ENCODE peak calls at places on chromosomes 6 and 20, in eight cellular contexts. One of them, this sample, is unnamed.

GRCh38 chr20:50304501-50304856 is 113.8 kb downstream of the CEBPB start:
- DNase-seq in body of pancreas: peak
- DNase-seq in NB4: no peak
- DNase-seq in ovary: peak
- DNase-seq in A549: no peak
- DNase-seq in tibial nerve: peak
- DNase-seq in IMR-90: peak
- DNase-seq in right lobe of liver: peak
- DNase-seq in this sample: no peak

GRCh38 chr20:58531063-58531462 is 15.9 kb upstream of the APCDD1L start:
- DNase-seq in body of pancreas: no peak
- DNase-seq in NB4: no peak
- DNase-seq in ovary: no peak
- DNase-seq in A549: no peak
- DNase-seq in tibial nerve: no peak
- DNase-seq in IMR-90: no peak
- DNase-seq in right lobe of liver: no peak
- DNase-seq in this sample: no peak

GRCh38 chr6:137230547-137230946 is 11.4 kb upstream of the IFNGR1 start:
- DNase-seq in body of pancreas: peak
- DNase-seq in NB4: peak
- DNase-seq in ovary: no peak
- DNase-seq in A549: no peak
- DNase-seq in tibial nerve: no peak
- DNase-seq in IMR-90: no peak
- DNase-seq in right lobe of liver: no peak
- DNase-seq in this sample: no peak

GRCh38 chr20:40435146-40435545 is 253.9 kb downstream of the MAFB start:
- DNase-seq in body of pancreas: no peak
- DNase-seq in NB4: no peak
- DNase-seq in ovary: no peak
- DNase-seq in A549: no peak
- DNase-seq in tibial nerve: no peak
- DNase-seq in IMR-90: no peak
- DNase-seq in right lobe of liver: no peak
- DNase-seq in this sample: no peak

GRCh38 chr6:111566873-111567517 is 38.7 kb downstream of the TRAF3IP2 start:
- DNase-seq in body of pancreas: no peak
- DNase-seq in NB4: peak
- DNase-seq in ovary: no peak
- DNase-seq in A549: no peak
- DNase-seq in tibial nerve: no peak
- DNase-seq in IMR-90: no peak
- DNase-seq in right lobe of liver: no peak
- DNase-seq in this sample: peak

GRCh38 chr6:157034433-157035230 is 257.5 kb downstream of the ARID1B start:
- DNase-seq in body of pancreas: no peak
- DNase-seq in NB4: peak
- DNase-seq in ovary: no peak
- DNase-seq in A549: peak
- DNase-seq in tibial nerve: no peak
- DNase-seq in IMR-90: peak
- DNase-seq in right lobe of liver: no peak
- DNase-seq in this sample: no peak

GRCh38 chr20:46767127-46767761 is 57.8 kb downstream of the SLC2A10 start:
- DNase-seq in body of pancreas: peak
- DNase-seq in NB4: peak
- DNase-seq in ovary: no peak
- DNase-seq in A549: peak
- DNase-seq in tibial nerve: no peak
- DNase-seq in IMR-90: peak
- DNase-seq in right lobe of liver: no peak
- DNase-seq in this sample: no peak

GRCh38 chr6:163533443-163533842 is 118.9 kb downstream of the QKI start:
- DNase-seq in body of pancreas: peak
- DNase-seq in NB4: peak
- DNase-seq in ovary: no peak
- DNase-seq in A549: peak
- DNase-seq in tibial nerve: no peak
- DNase-seq in IMR-90: peak
- DNase-seq in right lobe of liver: no peak
- DNase-seq in this sample: no peak

GRCh38 chr6:136566007-136566487 is 15.8 kb upstream of the MAP7 start:
- DNase-seq in body of pancreas: peak
- DNase-seq in NB4: peak
- DNase-seq in ovary: no peak
- DNase-seq in A549: no peak
- DNase-seq in tibial nerve: no peak
- DNase-seq in IMR-90: no peak
- DNase-seq in right lobe of liver: peak
- DNase-seq in this sample: no peak

GRCh38 chr6:141607956-141608355 is 524.8 kb upstream of the GJE1 start:
- DNase-seq in body of pancreas: no peak
- DNase-seq in NB4: no peak
- DNase-seq in ovary: no peak
- DNase-seq in A549: no peak
- DNase-seq in tibial nerve: no peak
- DNase-seq in IMR-90: peak
- DNase-seq in right lobe of liver: no peak
- DNase-seq in this sample: no peak

GRCh38 chr6:53203483-53203882 is 54.8 kb upstream of the GCM1 start:
- DNase-seq in body of pancreas: no peak
- DNase-seq in NB4: no peak
- DNase-seq in ovary: no peak
- DNase-seq in A549: no peak
- DNase-seq in tibial nerve: no peak
- DNase-seq in IMR-90: no peak
- DNase-seq in right lobe of liver: no peak
- DNase-seq in this sample: no peak

GRCh38 chr6:161444464-161444863 is 170.6 kb upstream of the AGPAT4 start:
- DNase-seq in body of pancreas: peak
- DNase-seq in NB4: peak
- DNase-seq in ovary: peak
- DNase-seq in A549: no peak
- DNase-seq in tibial nerve: no peak
- DNase-seq in IMR-90: peak
- DNase-seq in right lobe of liver: no peak
- DNase-seq in this sample: no peak

GRCh38 chr6:71294121-71294523 is 5.5 kb downstream of the OGFRL1 start:
- DNase-seq in body of pancreas: peak
- DNase-seq in NB4: no peak
- DNase-seq in ovary: no peak
- DNase-seq in A549: no peak
- DNase-seq in tibial nerve: no peak
- DNase-seq in IMR-90: peak
- DNase-seq in right lobe of liver: no peak
- DNase-seq in this sample: no peak

GRCh38 chr6:53494076-53494475 is 50.8 kb downstream of the GCLC start:
- DNase-seq in body of pancreas: no peak
- DNase-seq in NB4: no peak
- DNase-seq in ovary: no peak
- DNase-seq in A549: no peak
- DNase-seq in tibial nerve: no peak
- DNase-seq in IMR-90: peak
- DNase-seq in right lobe of liver: no peak
- DNase-seq in this sample: no peak

GRCh38 chr6:122730775-122731386 is 48.6 kb upstream of the FABP7 start:
- DNase-seq in body of pancreas: peak
- DNase-seq in NB4: peak
- DNase-seq in ovary: no peak
- DNase-seq in A549: peak
- DNase-seq in tibial nerve: no peak
- DNase-seq in IMR-90: peak
- DNase-seq in right lobe of liver: no peak
- DNase-seq in this sample: no peak

GRCh38 chr20:45226287-45226686 is 5.1 kb downstream of the SEMG2 start:
- DNase-seq in body of pancreas: no peak
- DNase-seq in NB4: no peak
- DNase-seq in ovary: no peak
- DNase-seq in A549: no peak
- DNase-seq in tibial nerve: no peak
- DNase-seq in IMR-90: no peak
- DNase-seq in right lobe of liver: no peak
- DNase-seq in this sample: no peak

GRCh38 chr20:45230631-45231030 is 9.5 kb downstream of the SEMG2 start:
- DNase-seq in body of pancreas: no peak
- DNase-seq in NB4: no peak
- DNase-seq in ovary: no peak
- DNase-seq in A549: no peak
- DNase-seq in tibial nerve: no peak
- DNase-seq in IMR-90: no peak
- DNase-seq in right lobe of liver: no peak
- DNase-seq in this sample: no peak

DNA sequence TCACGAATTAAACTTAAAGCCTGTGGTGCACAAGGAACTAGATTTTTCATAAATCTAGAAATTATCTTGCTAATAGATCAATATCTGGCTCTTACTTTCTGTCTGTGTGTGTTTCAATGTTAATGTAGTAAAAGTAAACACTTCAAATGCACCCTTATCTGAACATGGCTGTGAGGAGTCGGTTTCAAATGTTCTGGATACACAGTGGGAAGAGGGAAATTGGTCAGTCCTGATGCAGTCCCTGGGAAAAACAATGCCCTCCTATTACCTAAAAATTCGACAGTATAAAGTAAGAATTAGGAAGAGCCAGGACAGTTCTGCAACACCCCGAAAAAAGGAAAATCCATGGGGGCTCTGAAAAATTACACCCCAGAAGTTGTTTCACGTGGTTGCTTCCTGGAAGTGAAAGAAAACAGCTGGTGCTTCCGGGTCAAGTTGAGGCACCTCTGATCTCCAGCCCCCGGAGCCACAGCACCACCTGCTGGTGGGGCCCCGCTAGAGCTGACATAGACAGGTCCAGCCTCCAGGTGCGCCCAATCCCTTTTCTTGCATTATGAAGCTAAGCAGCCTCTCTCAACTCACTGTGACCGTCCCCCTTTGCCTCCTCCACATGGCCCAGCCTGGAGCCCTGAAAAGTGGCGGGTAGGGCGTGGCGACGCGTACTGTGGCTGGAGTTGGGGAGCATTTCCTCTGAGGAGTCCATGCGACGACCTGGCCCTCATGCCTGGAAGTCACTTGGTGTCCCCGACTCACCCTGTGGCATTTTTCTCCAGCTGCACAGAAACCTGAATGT is 8.3 kb downstream of the SEMG2 start:
- DNase-seq in body of pancreas: peak
- DNase-seq in NB4: peak
- DNase-seq in ovary: no peak
- DNase-seq in A549: peak
- DNase-seq in tibial nerve: no peak
- DNase-seq in IMR-90: no peak
- DNase-seq in right lobe of liver: no peak
- DNase-seq in this sample: no peak
- TF ChIP-seq CTCF in body of pancreas: peak
- TF ChIP-seq CTCF in NB4: peak
- TF ChIP-seq CTCF in ovary: no peak
- TF ChIP-seq CTCF in A549: peak
- TF ChIP-seq CTCF in tibial nerve: no peak
- TF ChIP-seq CTCF in IMR-90: peak
- TF ChIP-seq CTCF in right lobe of liver: peak
- TF ChIP-seq CTCF in this sample: no peak

GRCh38 chr6:16145038-16145437 is 16.2 kb downstream of the MYLIP start:
- DNase-seq in body of pancreas: no peak
- DNase-seq in NB4: no peak
- DNase-seq in ovary: no peak
- DNase-seq in A549: no peak
- DNase-seq in tibial nerve: no peak
- DNase-seq in IMR-90: no peak
- DNase-seq in right lobe of liver: no peak
- DNase-seq in this sample: no peak
- TF ChIP-seq POLR2A in body of pancreas: no peak
- TF ChIP-seq POLR2A in NB4: no peak
- TF ChIP-seq POLR2A in ovary: no peak
- TF ChIP-seq POLR2A in A549: no peak
- TF ChIP-seq POLR2A in tibial nerve: no peak
- TF ChIP-seq POLR2A in IMR-90: no peak
- TF ChIP-seq POLR2A in right lobe of liver: no peak
- TF ChIP-seq POLR2A in this sample: no peak

DNA sequence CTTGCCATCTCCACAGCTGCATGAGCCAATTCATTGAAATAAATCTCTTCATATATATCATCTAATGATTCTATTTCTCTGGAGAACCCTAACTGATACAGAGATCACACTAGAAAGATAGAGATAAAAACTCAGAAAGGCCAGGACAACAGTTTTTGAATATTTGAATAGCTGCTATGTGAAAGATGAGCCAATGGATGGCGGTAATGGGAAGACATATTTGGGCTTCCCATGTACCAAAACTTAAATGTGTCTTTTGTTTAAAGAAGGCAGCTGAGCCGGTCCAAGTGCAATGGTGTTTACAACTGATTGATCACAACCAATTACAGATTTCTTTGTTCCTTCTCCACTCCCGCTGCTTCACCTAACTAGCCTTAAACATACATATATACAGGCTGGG is 35.1 kb downstream of the SGK1 start:
- DNase-seq in body of pancreas: no peak
- DNase-seq in NB4: peak
- DNase-seq in ovary: no peak
- DNase-seq in A549: peak
- DNase-seq in tibial nerve: no peak
- DNase-seq in IMR-90: no peak
- DNase-seq in right lobe of liver: no peak
- DNase-seq in this sample: no peak
- TF ChIP-seq CTCF in body of pancreas: no peak
- TF ChIP-seq CTCF in NB4: no peak
- TF ChIP-seq CTCF in ovary: no peak
- TF ChIP-seq CTCF in A549: no peak
- TF ChIP-seq CTCF in tibial nerve: no peak
- TF ChIP-seq CTCF in IMR-90: no peak
- TF ChIP-seq CTCF in right lobe of liver: no peak
- TF ChIP-seq CTCF in this sample: no peak

DNA sequence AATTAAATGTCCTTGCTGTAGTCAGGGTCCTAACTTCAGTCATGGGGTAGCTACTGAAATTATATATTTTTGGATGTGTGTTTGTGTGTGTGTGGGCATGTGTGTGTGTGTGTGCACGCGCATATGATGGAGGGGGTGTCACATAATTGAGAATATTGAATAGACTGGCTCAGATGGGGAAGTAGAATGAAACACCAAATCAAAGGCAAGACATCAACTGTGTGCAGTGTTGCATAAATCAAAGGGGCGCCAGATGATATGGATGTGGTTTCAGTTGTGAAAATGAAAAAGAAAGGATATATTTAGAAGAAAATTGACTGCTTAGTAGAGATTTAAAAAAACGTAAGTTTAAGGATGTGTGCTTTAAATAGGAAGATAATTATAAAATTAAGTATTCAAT is 144.2 kb upstream of the CEP162 start:
- DNase-seq in body of pancreas: no peak
- DNase-seq in NB4: no peak
- DNase-seq in ovary: no peak
- DNase-seq in A549: no peak
- DNase-seq in tibial nerve: no peak
- DNase-seq in IMR-90: no peak
- DNase-seq in right lobe of liver: no peak
- DNase-seq in this sample: no peak
- TF ChIP-seq POLR2A in body of pancreas: no peak
- TF ChIP-seq POLR2A in NB4: no peak
- TF ChIP-seq POLR2A in ovary: no peak
- TF ChIP-seq POLR2A in A549: no peak
- TF ChIP-seq POLR2A in tibial nerve: no peak
- TF ChIP-seq POLR2A in IMR-90: no peak
- TF ChIP-seq POLR2A in right lobe of liver: no peak
- TF ChIP-seq POLR2A in this sample: no peak

GRCh38 chr6:146041282-146041681 is 12.4 kb downstream of the GRM1 start:
- DNase-seq in body of pancreas: no peak
- DNase-seq in NB4: peak
- DNase-seq in ovary: no peak
- DNase-seq in A549: peak
- DNase-seq in tibial nerve: no peak
- DNase-seq in IMR-90: no peak
- DNase-seq in right lobe of liver: no peak
- DNase-seq in this sample: no peak
- TF ChIP-seq CTCF in body of pancreas: no peak
- TF ChIP-seq CTCF in NB4: peak
- TF ChIP-seq CTCF in ovary: no peak
- TF ChIP-seq CTCF in A549: peak
- TF ChIP-seq CTCF in tibial nerve: no peak
- TF ChIP-seq CTCF in IMR-90: no peak
- TF ChIP-seq CTCF in right lobe of liver: no peak
- TF ChIP-seq CTCF in this sample: no peak